ENCODE peak calls at places on chromosomes 16 and 17, in eight cellular contexts. J, A, Y, L, E, W, Z and T are unnamed samples.

GRCh38 chr17:66990047-66990446 is 25.5 kb downstream of the CACNG4 start:
- DNase-seq in J (no peak), A (no peak), Y (no peak), L (no peak), E (no peak), W (no peak), Z (no peak), T (no peak)

GRCh38 chr16:88941933-88942909 is 34.8 kb downstream of the CBFA2T3 start:
- DNase-seq in J (peak), A (no peak), Y (peak), L (peak), E (no peak), W (no peak), Z (peak), T (no peak)

GRCh38 chr16:57867000-57867561 is 64.8 kb upstream of the KIFC3 start:
- DNase-seq in J (no peak), A (no peak), Y (no peak), L (no peak), E (no peak), W (peak), Z (no peak), T (no peak)

GRCh38 chr17:38358586-38359513 is 7.2 kb downstream of the SOCS7 start:
- DNase-seq in J (no peak), A (no peak), Y (no peak), L (no peak), E (no peak), W (no peak), Z (no peak), T (no peak)

GRCh38 chr16:49698931-49699715 is 156.8 kb downstream of the ZNF423 start:
- DNase-seq in J (no peak), A (no peak), Y (no peak), L (no peak), E (no peak), W (no peak), Z (no peak), T (no peak)

GRCh38 chr16:56634715-56635440 is 2.4 kb downstream of the MT1M start:
- DNase-seq in J (no peak), A (no peak), Y (no peak), L (no peak), E (no peak), W (no peak), Z (no peak), T (no peak)

GRCh38 chr16:29815032-29815721 is 775 bp upstream of the PAGR1 start:
- DNase-seq in J (no peak), A (no peak), Y (no peak), L (no peak), E (no peak), W (no peak), Z (no peak), T (no peak)

GRCh38 chr17:42101513-42102292 is 3.4 kb upstream of the ZNF385C start:
- DNase-seq in J (peak), A (peak), Y (peak), L (peak), E (peak), W (peak), Z (no peak), T (no peak)

GRCh38 chr16:66081967-66082366 is 284.5 kb upstream of the CDH5 start:
- DNase-seq in J (no peak), A (no peak), Y (no peak), L (no peak), E (no peak), W (peak), Z (no peak), T (no peak)

GRCh38 chr17:13777003-13777402 is 175.3 kb upstream of the HS3ST3A1 start:
- DNase-seq in J (no peak), A (no peak), Y (no peak), L (no peak), E (no peak), W (no peak), Z (no peak), T (no peak)

GRCh38 chr17:74877592-74878543 is 5.1 kb upstream of the FDXR start:
- DNase-seq in J (no peak), A (no peak), Y (no peak), L (no peak), E (no peak), W (no peak), Z (no peak), T (no peak)

GRCh38 chr17:66524848-66525247 is 222.4 kb downstream of the PRKCA start:
- DNase-seq in J (no peak), A (no peak), Y (no peak), L (no peak), E (no peak), W (no peak), Z (no peak), T (no peak)

GRCh38 chr17:61205931-61206330 is 193.7 kb upstream of the TBX2 start:
- DNase-seq in J (no peak), A (no peak), Y (no peak), L (no peak), E (no peak), W (peak), Z (no peak), T (no peak)

GRCh38 chr17:14245629-14246028 is 9.0 kb upstream of the CDRT15 start:
- DNase-seq in J (no peak), A (no peak), Y (no peak), L (no peak), E (no peak), W (no peak), Z (no peak), T (no peak)